ENCODE peak calls at places on chromosomes 11 and 22, in seven cellular contexts. I, N, H, C, T, V and J are unnamed samples.

GRCh38 chr22:24156146-24156914 is 25.0 kb upstream of the SUSD2 start:
- DNase-seq in I (peak; percentile 52), N (no peak), H (peak; percentile 54), C (no peak), T (peak; percentile 76), V (no peak), J (peak; percentile 35)

GRCh38 chr11:86396403-86396802 is 21.7 kb downstream of the CCDC81 start:
- DNase-seq in I (peak; percentile 84), N (no peak), H (no peak), C (no peak), T (peak; percentile 59), V (peak; percentile 16), J (no peak)

GRCh38 chr11:45982656-45983470 is 60.4 kb downstream of the LARGE2 start:
- DNase-seq in I (peak; percentile 88), N (peak; percentile 87), H (peak; percentile 60), C (peak; percentile 98), T (peak; percentile 83), V (peak; percentile 42), J (peak; percentile 42)

GRCh38 chr22:20600137-20600673 is 92.8 kb downstream of the MED15 start:
- DNase-seq in I (no peak), N (no peak), H (no peak), C (no peak), T (no peak), V (no peak), J (no peak)

GRCh38 chr11:65501530-65502273 is 2.9 kb downstream of the MALAT1 start:
- DNase-seq in I (peak; percentile 56), N (no peak), H (no peak), C (peak; percentile 49), T (peak; percentile 73), V (peak; percentile 5), J (no peak)

GRCh38 chr11:104704888-104705287 is 193.4 kb downstream of the CASP12 start:
- DNase-seq in I (no peak), N (no peak), H (no peak), C (no peak), T (no peak), V (no peak), J (no peak)

GRCh38 chr11:12103411-12104225 is 6.8 kb upstream of the MICAL2 start:
- DNase-seq in I (no peak), N (no peak), H (no peak), C (no peak), T (no peak), V (no peak), J (no peak)

GRCh38 chr22:49141761-49142160 is 685.9 kb downstream of the BRD1 start:
- DNase-seq in I (no peak), N (no peak), H (no peak), C (no peak), T (no peak), V (no peak), J (no peak)

GRCh38 chr22:46010177-46010867 is 33.4 kb upstream of the WNT7B start:
- DNase-seq in I (peak; percentile 55), N (no peak), H (no peak), C (no peak), T (no peak), V (no peak), J (no peak)

GRCh38 chr22:48923165-48923875 is 904.4 kb downstream of the BRD1 start:
- DNase-seq in I (no peak), N (no peak), H (peak; percentile 24), C (no peak), T (no peak), V (no peak), J (no peak)

GRCh38 chr11:59787255-59787588 is 23.4 kb downstream of the MRPL16 start:
- DNase-seq in I (no peak), N (no peak), H (no peak), C (no peak), T (no peak), V (no peak), J (no peak)

GRCh38 chr22:38843716-38844660 is at the start of gene NPTXR:
- DNase-seq in I (peak; percentile 31), N (peak; percentile 64), H (peak; percentile 71), C (peak; percentile 61), T (peak; percentile 63), V (peak; percentile 67), J (peak; percentile 54)

GRCh38 chr11:111633248-111633647 is 31.0 kb downstream of the SIK2 start:
- DNase-seq in I (no peak), N (no peak), H (no peak), C (no peak), T (no peak), V (no peak), J (no peak)

GRCh38 chr11:127182586-127183203 is 182.1 kb upstream of the KIRREL3 start:
- DNase-seq in I (no peak), N (no peak), H (no peak), C (peak; percentile 92), T (no peak), V (no peak), J (no peak)

GRCh38 chr22:26474687-26475086 is 8.9 kb downstream of the HPS4 start:
- DNase-seq in I (no peak), N (no peak), H (no peak), C (no peak), T (peak; percentile 11), V (no peak), J (no peak)

GRCh38 chr11:45918331-45918941 is 759 bp upstream of the PEX16 start:
- DNase-seq in I (peak; percentile 64), N (peak; percentile 85), H (peak; percentile 86), C (peak; percentile 73), T (peak; percentile 84), V (peak; percentile 53), J (peak; percentile 56)

GRCh38 chr22:41286639-41287091 is 678 bp upstream of the RANGAP1 start:
- DNase-seq in I (peak; percentile 38), N (no peak), H (no peak), C (no peak), T (no peak), V (peak; percentile 66), J (no peak)

GRCh38 chr11:116881153-116881552 is 43.7 kb upstream of the APOA1 start:
- DNase-seq in I (no peak), N (no peak), H (no peak), C (no peak), T (no peak), V (no peak), J (no peak)

GRCh38 chr11:64459609-64460008 is 100.6 kb downstream of the RPS6KA4 start:
- DNase-seq in I (no peak), N (no peak), H (no peak), C (no peak), T (no peak), V (no peak), J (no peak)

GRCh38 chr11:64466115-64466718 is 107.3 kb downstream of the RPS6KA4 start:
- DNase-seq in I (no peak), N (no peak), H (no peak), C (no peak), T (no peak), V (no peak), J (no peak)

GRCh38 chr11:64457416-64458010 is 98.6 kb downstream of the RPS6KA4 start:
- DNase-seq in I (no peak), N (no peak), H (no peak), C (no peak), T (no peak), V (no peak), J (no peak)

GRCh38 chr11:64456509-64457320 is 97.8 kb downstream of the RPS6KA4 start:
- DNase-seq in I (no peak), N (no peak), H (no peak), C (no peak), T (no peak), V (no peak), J (no peak)

DNA sequence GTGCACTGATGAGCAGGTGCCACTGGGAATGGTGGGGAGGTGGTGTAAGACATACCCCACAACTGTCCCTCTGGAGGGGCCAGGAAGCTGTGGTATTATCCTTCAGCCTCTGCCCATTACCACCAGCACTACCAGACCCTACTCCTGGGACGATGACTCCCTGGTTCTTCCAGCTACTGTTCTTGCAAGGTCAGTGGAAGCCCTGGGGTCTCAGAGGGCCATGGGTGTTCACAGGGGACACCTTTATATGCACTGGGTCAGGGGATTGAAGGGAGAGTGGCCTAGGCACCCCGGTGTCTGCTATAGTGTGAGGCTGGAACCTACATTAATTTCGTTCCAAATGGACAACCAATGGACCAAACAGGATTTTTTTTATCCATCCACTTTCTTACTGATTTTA is 102.1 kb downstream of the RPS6KA4 start:
- DNase-seq in I (no peak), N (no peak), H (no peak), C (no peak), T (no peak), V (no peak), J (no peak)
- H2BK5ac ChIP-seq in I (no peak overlapping the region), N (no peak overlapping the region), H (no peak overlapping the region), C (no peak overlapping the region), T (no peak overlapping the region), V (no peak overlapping the region), J (no peak overlapping the region)

GRCh38 chr11:1753426-1754305 is 3.3 kb upstream of the IFITM10 start:
- DNase-seq in I (no peak), N (no peak), H (no peak), C (no peak), T (no peak), V (no peak), J (no peak)
- H2BK5ac ChIP-seq in I (no peak overlapping the region), N (no peak overlapping the region), H (no peak overlapping the region), C (no peak overlapping the region), T (no peak overlapping the region), V (no peak overlapping the region), J (no peak overlapping the region)

DNA sequence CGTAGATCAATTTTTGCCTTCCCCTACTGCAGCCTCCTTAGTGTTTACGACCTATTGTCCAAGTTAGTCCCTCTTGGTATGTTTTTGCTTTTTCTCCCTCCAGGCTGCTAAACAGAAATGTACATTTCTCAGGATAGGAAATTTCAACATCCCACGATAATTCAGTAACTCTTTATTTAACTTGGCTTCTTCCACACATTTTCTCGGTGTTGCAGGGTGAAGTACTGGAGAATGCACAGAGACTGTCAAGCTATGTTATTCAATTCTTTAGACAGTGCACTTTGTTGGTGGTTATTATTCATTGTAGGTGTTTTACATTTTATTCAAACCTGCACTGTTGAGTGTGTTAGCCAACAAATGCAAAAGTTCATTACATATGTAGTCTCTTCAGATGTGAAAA is 839.8 kb downstream of the LRRC4C start:
- DNase-seq in I (no peak), N (no peak), H (no peak), C (no peak), T (no peak), V (no peak), J (no peak)
- H2BK5ac ChIP-seq in I (no peak overlapping the region), N (no peak overlapping the region), H (no peak overlapping the region), C (no peak overlapping the region), T (no peak overlapping the region), V (no peak overlapping the region), J (no peak overlapping the region)

GRCh38 chr11:108824601-108825000 is 159.7 kb downstream of the DDX10 start:
- DNase-seq in I (no peak), N (no peak), H (no peak), C (no peak), T (no peak), V (no peak), J (no peak)
- H2BK5ac ChIP-seq in I (no peak overlapping the region), N (no peak overlapping the region), H (no peak overlapping the region), C (no peak overlapping the region), T (no peak overlapping the region), V (no peak overlapping the region), J (no peak overlapping the region)

DNA sequence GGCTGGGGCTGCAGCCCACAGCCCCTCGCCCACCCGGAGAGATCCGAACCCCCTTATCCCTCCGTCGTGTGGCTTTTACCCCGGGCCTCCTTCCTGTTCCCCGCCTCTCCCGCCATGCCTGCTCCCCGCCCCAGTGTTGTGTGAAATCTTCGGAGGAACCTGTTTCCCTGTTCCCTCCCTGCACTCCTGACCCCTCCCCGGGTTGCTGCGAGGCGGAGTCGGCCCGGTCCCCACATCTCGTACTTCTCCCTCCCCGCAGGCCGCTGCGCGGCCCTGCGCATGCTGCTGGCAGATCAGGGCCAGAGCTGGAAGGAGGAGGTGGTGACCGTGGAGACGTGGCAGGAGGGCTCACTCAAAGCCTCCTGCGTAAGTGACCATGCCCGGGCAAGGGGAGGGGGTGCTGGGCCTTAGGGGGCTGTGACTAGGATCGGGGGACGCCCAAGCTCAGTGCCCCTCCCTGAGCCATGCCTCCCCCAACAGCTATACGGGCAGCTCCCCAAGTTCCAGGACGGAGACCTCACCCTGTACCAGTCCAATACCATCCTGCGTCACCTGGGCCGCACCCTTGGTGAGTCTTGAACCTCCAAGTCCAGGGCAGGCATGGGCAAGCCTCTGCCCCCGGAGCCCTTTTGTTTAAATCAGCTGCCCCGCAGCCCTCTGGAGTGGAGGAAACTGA is 731 bp downstream of the GSTP1 start:
- DNase-seq in I (peak; percentile 54), N (no peak), H (peak; percentile 60), C (peak; percentile 69), T (peak; percentile 65), V (peak; percentile 60), J (no peak)
- H2BK5ac ChIP-seq in I (peak overlapping the region; percentile 76), N (no peak overlapping the region), H (peak overlapping the region; percentile 88), C (peak overlapping the region; percentile 12), T (no peak overlapping the region), V (peak overlapping the region; percentile 81), J (peak overlapping the region; percentile 94)